ENCODE peak calls at places on chromosomes 6 and 20, in eight cellular contexts. One of them, this sample, is unnamed.

GRCh38 chr6:106442351-106442750 is 81.8 kb downstream of the CRYBG1 start:
- DNase-seq in psoas muscle: no peak
- DNase-seq in GM23338: no peak
- DNase-seq in kidney: no peak
- DNase-seq in pancreas: no peak
- DNase-seq in heart left ventricle: no peak
- DNase-seq in CD4-positive, CD25-positive, alpha-beta regulatory T cell: no peak
- DNase-seq in Panc1: no peak
- DNase-seq in this sample: no peak

GRCh38 chr20:12970372-12970821 is 38.4 kb upstream of the SPTLC3 start:
- DNase-seq in psoas muscle: no peak
- DNase-seq in GM23338: peak; percentile 58
- DNase-seq in kidney: no peak
- DNase-seq in pancreas: no peak
- DNase-seq in heart left ventricle: no peak
- DNase-seq in CD4-positive, CD25-positive, alpha-beta regulatory T cell: peak; percentile 5
- DNase-seq in Panc1: peak; percentile 13
- DNase-seq in this sample: peak; percentile 30

GRCh38 chr6:2385584-2385983 is 140.2 kb upstream of the GMDS start:
- DNase-seq in psoas muscle: no peak
- DNase-seq in GM23338: no peak
- DNase-seq in kidney: no peak
- DNase-seq in pancreas: no peak
- DNase-seq in heart left ventricle: no peak
- DNase-seq in CD4-positive, CD25-positive, alpha-beta regulatory T cell: no peak
- DNase-seq in Panc1: no peak
- DNase-seq in this sample: no peak

GRCh38 chr6:84344005-84344404 is 116.6 kb upstream of the CEP162 start:
- DNase-seq in psoas muscle: no peak
- DNase-seq in GM23338: no peak
- DNase-seq in kidney: no peak
- DNase-seq in pancreas: no peak
- DNase-seq in heart left ventricle: no peak
- DNase-seq in CD4-positive, CD25-positive, alpha-beta regulatory T cell: no peak
- DNase-seq in Panc1: no peak
- DNase-seq in this sample: no peak

GRCh38 chr6:47303383-47303782 is 6.3 kb downstream of the TNFRSF21 start:
- DNase-seq in psoas muscle: no peak
- DNase-seq in GM23338: no peak
- DNase-seq in kidney: no peak
- DNase-seq in pancreas: no peak
- DNase-seq in heart left ventricle: no peak
- DNase-seq in CD4-positive, CD25-positive, alpha-beta regulatory T cell: no peak
- DNase-seq in Panc1: no peak
- DNase-seq in this sample: no peak

GRCh38 chr20:59145926-59146800 is 17.5 kb upstream of the ZNF831 start:
- DNase-seq in psoas muscle: no peak
- DNase-seq in GM23338: no peak
- DNase-seq in kidney: no peak
- DNase-seq in pancreas: no peak
- DNase-seq in heart left ventricle: no peak
- DNase-seq in CD4-positive, CD25-positive, alpha-beta regulatory T cell: peak; percentile 83
- DNase-seq in Panc1: no peak
- DNase-seq in this sample: peak; percentile 42

GRCh38 chr6:32962427-32962826 is 6.0 kb upstream of the BRD2 start:
- DNase-seq in psoas muscle: no peak
- DNase-seq in GM23338: no peak
- DNase-seq in kidney: no peak
- DNase-seq in pancreas: no peak
- DNase-seq in heart left ventricle: no peak
- DNase-seq in CD4-positive, CD25-positive, alpha-beta regulatory T cell: no peak
- DNase-seq in Panc1: no peak
- DNase-seq in this sample: no peak

GRCh38 chr6:155419161-155419560 is 36.5 kb downstream of the NOX3 start:
- DNase-seq in psoas muscle: no peak
- DNase-seq in GM23338: no peak
- DNase-seq in kidney: no peak
- DNase-seq in pancreas: no peak
- DNase-seq in heart left ventricle: no peak
- DNase-seq in CD4-positive, CD25-positive, alpha-beta regulatory T cell: no peak
- DNase-seq in Panc1: no peak
- DNase-seq in this sample: no peak

GRCh38 chr20:38355161-38356012 is 9.1 kb downstream of the LBP start:
- DNase-seq in psoas muscle: no peak
- DNase-seq in GM23338: peak; percentile 24
- DNase-seq in kidney: no peak
- DNase-seq in pancreas: no peak
- DNase-seq in heart left ventricle: no peak
- DNase-seq in CD4-positive, CD25-positive, alpha-beta regulatory T cell: no peak
- DNase-seq in Panc1: no peak
- DNase-seq in this sample: no peak

GRCh38 chr6:4940416-4940815 is 63.4 kb downstream of the RPP40 start:
- DNase-seq in psoas muscle: no peak
- DNase-seq in GM23338: no peak
- DNase-seq in kidney: no peak
- DNase-seq in pancreas: no peak
- DNase-seq in heart left ventricle: no peak
- DNase-seq in CD4-positive, CD25-positive, alpha-beta regulatory T cell: peak; percentile 17
- DNase-seq in Panc1: no peak
- DNase-seq in this sample: no peak
- H3K27ac ChIP-seq in psoas muscle: no peak overlapping the region
- H3K27ac ChIP-seq in GM23338: no peak overlapping the region
- H3K27ac ChIP-seq in kidney: no peak overlapping the region
- H3K27ac ChIP-seq in pancreas: no peak overlapping the region
- H3K27ac ChIP-seq in heart left ventricle: no peak overlapping the region
- H3K27ac ChIP-seq in CD4-positive, CD25-positive, alpha-beta regulatory T cell: no peak overlapping the region
- H3K27ac ChIP-seq in Panc1: no peak overlapping the region
- H3K27ac ChIP-seq in this sample: no peak overlapping the region

GRCh38 chr6:146912730-146913680 is 291.2 kb upstream of the STXBP5 start:
- DNase-seq in psoas muscle: no peak
- DNase-seq in GM23338: no peak
- DNase-seq in kidney: no peak
- DNase-seq in pancreas: no peak
- DNase-seq in heart left ventricle: no peak
- DNase-seq in CD4-positive, CD25-positive, alpha-beta regulatory T cell: no peak
- DNase-seq in Panc1: no peak
- DNase-seq in this sample: no peak

GRCh38 chr6:146913842-146914562 is 290.2 kb upstream of the STXBP5 start:
- DNase-seq in psoas muscle: peak; percentile 67
- DNase-seq in GM23338: peak; percentile 80
- DNase-seq in kidney: peak; percentile 91
- DNase-seq in pancreas: peak; percentile 56
- DNase-seq in heart left ventricle: peak; percentile 82
- DNase-seq in CD4-positive, CD25-positive, alpha-beta regulatory T cell: peak; percentile 82
- DNase-seq in Panc1: peak; percentile 88
- DNase-seq in this sample: peak; percentile 76

GRCh38 chr6:146915671-146916127 is 288.5 kb upstream of the STXBP5 start:
- DNase-seq in psoas muscle: no peak
- DNase-seq in GM23338: no peak
- DNase-seq in kidney: no peak
- DNase-seq in pancreas: no peak
- DNase-seq in heart left ventricle: no peak
- DNase-seq in CD4-positive, CD25-positive, alpha-beta regulatory T cell: no peak
- DNase-seq in Panc1: no peak
- DNase-seq in this sample: no peak

GRCh38 chr6:146916435-146917015 is 287.7 kb upstream of the STXBP5 start:
- DNase-seq in psoas muscle: no peak
- DNase-seq in GM23338: no peak
- DNase-seq in kidney: no peak
- DNase-seq in pancreas: no peak
- DNase-seq in heart left ventricle: no peak
- DNase-seq in CD4-positive, CD25-positive, alpha-beta regulatory T cell: no peak
- DNase-seq in Panc1: no peak
- DNase-seq in this sample: no peak

GRCh38 chr6:146914563-146915483 is 289.4 kb upstream of the STXBP5 start:
- DNase-seq in psoas muscle: peak; percentile 48
- DNase-seq in GM23338: no peak
- DNase-seq in kidney: no peak
- DNase-seq in pancreas: no peak
- DNase-seq in heart left ventricle: peak; percentile 42
- DNase-seq in CD4-positive, CD25-positive, alpha-beta regulatory T cell: no peak
- DNase-seq in Panc1: peak; percentile 96
- DNase-seq in this sample: peak; percentile 49
- H3K4me3 ChIP-seq in psoas muscle: peak overlapping the region; percentile 47
- H3K4me3 ChIP-seq in GM23338: no peak overlapping the region
- H3K4me3 ChIP-seq in kidney: no peak overlapping the region
- H3K4me3 ChIP-seq in pancreas: no peak overlapping the region
- H3K4me3 ChIP-seq in heart left ventricle: peak overlapping the region; percentile 17
- H3K4me3 ChIP-seq in CD4-positive, CD25-positive, alpha-beta regulatory T cell: no peak overlapping the region
- H3K4me3 ChIP-seq in Panc1: peak overlapping the region; percentile 22
- H3K4me3 ChIP-seq in this sample: no peak overlapping the region

GRCh38 chr20:31543966-31544598 is 29.8 kb downstream of the HM13 start:
- DNase-seq in psoas muscle: no peak
- DNase-seq in GM23338: no peak
- DNase-seq in kidney: peak; percentile 49
- DNase-seq in pancreas: no peak
- DNase-seq in heart left ventricle: peak; percentile 50
- DNase-seq in CD4-positive, CD25-positive, alpha-beta regulatory T cell: no peak
- DNase-seq in Panc1: no peak
- DNase-seq in this sample: no peak
- H3K27ac ChIP-seq in psoas muscle: peak overlapping the region; percentile 42
- H3K27ac ChIP-seq in GM23338: no peak overlapping the region
- H3K27ac ChIP-seq in kidney: no peak overlapping the region
- H3K27ac ChIP-seq in pancreas: no peak overlapping the region
- H3K27ac ChIP-seq in heart left ventricle: peak overlapping the region; percentile 56
- H3K27ac ChIP-seq in CD4-positive, CD25-positive, alpha-beta regulatory T cell: no peak overlapping the region
- H3K27ac ChIP-seq in Panc1: no peak overlapping the region
- H3K27ac ChIP-seq in this sample: no peak overlapping the region

GRCh38 chr6:10555625-10556309 is 34.6 kb downstream of the GCNT2 start:
- DNase-seq in psoas muscle: peak; percentile 66
- DNase-seq in GM23338: peak; percentile 91
- DNase-seq in kidney: peak; percentile 82
- DNase-seq in pancreas: peak; percentile 68
- DNase-seq in heart left ventricle: peak; percentile 78
- DNase-seq in CD4-positive, CD25-positive, alpha-beta regulatory T cell: no peak
- DNase-seq in Panc1: no peak
- DNase-seq in this sample: peak; percentile 37

GRCh38 chr6:10557886-10558285 is 36.7 kb downstream of the GCNT2 start:
- DNase-seq in psoas muscle: no peak
- DNase-seq in GM23338: no peak
- DNase-seq in kidney: no peak
- DNase-seq in pancreas: no peak
- DNase-seq in heart left ventricle: no peak
- DNase-seq in CD4-positive, CD25-positive, alpha-beta regulatory T cell: no peak
- DNase-seq in Panc1: no peak
- DNase-seq in this sample: no peak

GRCh38 chr6:10554826-10555225 is 33.7 kb downstream of the GCNT2 start:
- DNase-seq in psoas muscle: no peak
- DNase-seq in GM23338: peak; percentile 68
- DNase-seq in kidney: no peak
- DNase-seq in pancreas: no peak
- DNase-seq in heart left ventricle: no peak
- DNase-seq in CD4-positive, CD25-positive, alpha-beta regulatory T cell: no peak
- DNase-seq in Panc1: no peak
- DNase-seq in this sample: no peak

GRCh38 chr6:10558575-10558974 is 37.4 kb downstream of the GCNT2 start:
- DNase-seq in psoas muscle: no peak
- DNase-seq in GM23338: peak; percentile 87
- DNase-seq in kidney: no peak
- DNase-seq in pancreas: no peak
- DNase-seq in heart left ventricle: peak; percentile 60
- DNase-seq in CD4-positive, CD25-positive, alpha-beta regulatory T cell: no peak
- DNase-seq in Panc1: no peak
- DNase-seq in this sample: no peak

DNA sequence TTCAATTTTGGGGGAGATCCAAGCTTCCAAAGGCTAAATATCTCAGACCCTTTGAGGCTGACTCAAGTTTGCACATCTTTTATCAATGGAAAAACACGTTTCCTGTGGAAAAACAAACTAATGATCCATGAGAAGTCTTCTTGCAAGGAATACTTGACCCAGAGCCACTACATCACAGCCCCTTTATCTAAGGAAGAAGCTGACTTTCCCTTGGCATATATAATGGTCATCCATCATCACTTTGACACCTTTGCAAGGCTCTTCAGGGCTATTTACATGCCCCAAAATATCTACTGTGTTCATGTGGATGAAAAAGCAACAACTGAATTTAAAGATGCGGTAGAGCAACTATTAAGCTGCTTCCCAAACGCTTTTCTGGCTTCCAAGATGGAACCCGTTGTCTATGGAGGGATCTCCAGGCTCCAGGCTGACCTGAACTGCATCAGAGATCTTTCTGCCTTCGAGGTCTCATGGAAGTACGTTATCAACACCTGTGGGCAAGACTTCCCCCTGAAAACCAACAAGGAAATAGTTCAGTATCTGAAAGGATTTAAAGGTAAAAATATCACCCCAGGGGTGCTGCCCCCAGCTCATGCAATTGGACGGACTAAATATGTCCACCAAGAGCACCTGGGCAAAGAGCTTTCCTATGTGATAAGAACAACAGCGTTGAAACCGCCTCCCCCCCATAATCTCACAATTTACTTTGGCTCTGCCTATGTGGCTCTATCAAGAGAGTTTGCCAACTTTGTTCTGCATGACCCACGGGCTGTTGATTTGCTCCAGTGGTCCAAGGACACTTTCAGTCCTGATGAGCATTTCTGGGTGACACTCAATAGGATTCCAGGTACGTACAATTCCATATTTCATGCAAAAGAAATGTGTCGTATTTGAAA is 35.6 kb downstream of the GCNT2 start:
- DNase-seq in psoas muscle: no peak
- DNase-seq in GM23338: no peak
- DNase-seq in kidney: no peak
- DNase-seq in pancreas: no peak
- DNase-seq in heart left ventricle: no peak
- DNase-seq in CD4-positive, CD25-positive, alpha-beta regulatory T cell: no peak
- DNase-seq in Panc1: no peak
- DNase-seq in this sample: no peak
- H3K4me3 ChIP-seq in psoas muscle: peak overlapping the region; percentile 52
- H3K4me3 ChIP-seq in GM23338: peak overlapping the region; percentile 81
- H3K4me3 ChIP-seq in kidney: peak overlapping the region; percentile 18
- H3K4me3 ChIP-seq in pancreas: no peak overlapping the region
- H3K4me3 ChIP-seq in heart left ventricle: peak overlapping the region; percentile 44
- H3K4me3 ChIP-seq in CD4-positive, CD25-positive, alpha-beta regulatory T cell: no peak overlapping the region
- H3K4me3 ChIP-seq in Panc1: no peak overlapping the region
- H3K4me3 ChIP-seq in this sample: no peak overlapping the region

GRCh38 chr20:45919951-45920794 is 8.2 kb upstream of the PLTP start:
- DNase-seq in psoas muscle: peak; percentile 55
- DNase-seq in GM23338: no peak
- DNase-seq in kidney: no peak
- DNase-seq in pancreas: no peak
- DNase-seq in heart left ventricle: no peak
- DNase-seq in CD4-positive, CD25-positive, alpha-beta regulatory T cell: no peak
- DNase-seq in Panc1: no peak
- DNase-seq in this sample: peak; percentile 55
- H3K27ac ChIP-seq in psoas muscle: peak overlapping the region; percentile 67
- H3K27ac ChIP-seq in GM23338: no peak overlapping the region
- H3K27ac ChIP-seq in kidney: peak overlapping the region; percentile 12
- H3K27ac ChIP-seq in pancreas: no peak overlapping the region
- H3K27ac ChIP-seq in heart left ventricle: peak overlapping the region; percentile 57
- H3K27ac ChIP-seq in CD4-positive, CD25-positive, alpha-beta regulatory T cell: no peak overlapping the region
- H3K27ac ChIP-seq in Panc1: no peak overlapping the region
- H3K27ac ChIP-seq in this sample: peak overlapping the region; percentile 61